ENCODE peak calls at places on chromosomes 6 and 20, in seven cellular contexts. One of them, this sample, is unnamed.

GRCh38 chr6:132285004-132285780 is 116.1 kb downstream of the MOXD1 start:
- DNase-seq in NCI-H2029 treated with DMSO at 0.1 percent for 48 hours: no peak
- DNase-seq in lower lobe of right lung: no peak
- DNase-seq in RWPE1: no peak
- DNase-seq in neural crest cell: no peak
- DNase-seq in endothelial cell: no peak
- DNase-seq in NCI-H146: no peak
- DNase-seq in this sample: no peak

GRCh38 chr20:63372971-63373885 is 12.1 kb upstream of the CHRNA4 start:
- DNase-seq in endothelial cell: no peak
- DNase-seq in NCI-H146: no peak
- DNase-seq in RWPE1: no peak
- DNase-seq in neural crest cell: no peak
- DNase-seq in NCI-H2029 treated with DMSO at 0.1 percent for 48 hours: no peak
- DNase-seq in lower lobe of right lung: no peak
- DNase-seq in this sample: no peak

GRCh38 chr6:36603222-36604089 is 9.3 kb downstream of the SRSF3 start:
- DNase-seq in endothelial cell: no peak
- DNase-seq in NCI-H2029 treated with DMSO at 0.1 percent for 48 hours: no peak
- DNase-seq in lower lobe of right lung: no peak
- DNase-seq in NCI-H146: no peak
- DNase-seq in neural crest cell: no peak
- DNase-seq in RWPE1: no peak
- DNase-seq in this sample: no peak

GRCh38 chr6:129543981-129544380 is 166.0 kb downstream of the ARHGAP18 start:
- DNase-seq in neural crest cell: no peak
- DNase-seq in NCI-H2029 treated with DMSO at 0.1 percent for 48 hours: no peak
- DNase-seq in RWPE1: no peak
- DNase-seq in lower lobe of right lung: no peak
- DNase-seq in NCI-H146: no peak
- DNase-seq in endothelial cell: no peak
- DNase-seq in this sample: no peak

GRCh38 chr20:57070296-57070695 is 196.1 kb downstream of the BMP7 start:
- DNase-seq in NCI-H2029 treated with DMSO at 0.1 percent for 48 hours: no peak
- DNase-seq in endothelial cell: no peak
- DNase-seq in neural crest cell: no peak
- DNase-seq in NCI-H146: no peak
- DNase-seq in lower lobe of right lung: no peak
- DNase-seq in RWPE1: no peak
- DNase-seq in this sample: no peak

GRCh38 chr20:10338781-10339180 is 95.2 kb downstream of the MKKS start:
- DNase-seq in RWPE1: no peak
- DNase-seq in NCI-H146: no peak
- DNase-seq in NCI-H2029 treated with DMSO at 0.1 percent for 48 hours: no peak
- DNase-seq in neural crest cell: no peak
- DNase-seq in lower lobe of right lung: no peak
- DNase-seq in endothelial cell: no peak
- DNase-seq in this sample: no peak

GRCh38 chr6:76742919-76743318 is 670.5 kb upstream of the IMPG1 start:
- DNase-seq in lower lobe of right lung: no peak
- DNase-seq in NCI-H2029 treated with DMSO at 0.1 percent for 48 hours: no peak
- DNase-seq in NCI-H146: no peak
- DNase-seq in RWPE1: peak
- DNase-seq in neural crest cell: no peak
- DNase-seq in endothelial cell: no peak
- DNase-seq in this sample: no peak

GRCh38 chr6:148086843-148087242 is 255.8 kb upstream of the SASH1 start:
- DNase-seq in lower lobe of right lung: no peak
- DNase-seq in NCI-H2029 treated with DMSO at 0.1 percent for 48 hours: no peak
- DNase-seq in NCI-H146: no peak
- DNase-seq in endothelial cell: no peak
- DNase-seq in neural crest cell: no peak
- DNase-seq in RWPE1: no peak
- DNase-seq in this sample: no peak

GRCh38 chr6:152348116-152348515 is 289.0 kb downstream of the SYNE1 start:
- DNase-seq in NCI-H2029 treated with DMSO at 0.1 percent for 48 hours: no peak
- DNase-seq in NCI-H146: no peak
- DNase-seq in lower lobe of right lung: no peak
- DNase-seq in endothelial cell: no peak
- DNase-seq in neural crest cell: no peak
- DNase-seq in RWPE1: no peak
- DNase-seq in this sample: no peak

GRCh38 chr6:122622404-122622938 is 12.3 kb downstream of the PKIB start:
- DNase-seq in endothelial cell: no peak
- DNase-seq in NCI-H146: peak
- DNase-seq in neural crest cell: no peak
- DNase-seq in NCI-H2029 treated with DMSO at 0.1 percent for 48 hours: no peak
- DNase-seq in RWPE1: no peak
- DNase-seq in lower lobe of right lung: no peak
- DNase-seq in this sample: no peak

GRCh38 chr20:31508517-31509244 is 5.6 kb upstream of the HM13 start:
- DNase-seq in NCI-H146: no peak
- DNase-seq in endothelial cell: no peak
- DNase-seq in neural crest cell: no peak
- DNase-seq in lower lobe of right lung: no peak
- DNase-seq in RWPE1: no peak
- DNase-seq in NCI-H2029 treated with DMSO at 0.1 percent for 48 hours: no peak
- DNase-seq in this sample: no peak